ENCODE peak calls at places on chromosomes 4 and X, in six cellular contexts. One of them, this sample, is unnamed.

GRCh38 chrX:107849747-107850478 is 24.2 kb downstream of the MID2 start:
- DNase-seq in NCI-H460: no peak
- DNase-seq in stimulated activated naive CD8-positive, alpha-beta T cell treated with anti-CD3 and anti-CD28 coated beads, Interleukin-15, amount 100 ng/mL, for 72 hours: no peak
- DNase-seq in psoas muscle: no peak
- DNase-seq in CD14-positive monocyte: no peak
- DNase-seq in nephron progenitor cell: no peak
- DNase-seq in this sample: no peak

GRCh38 chr4:151575646-151576045 is 166.7 kb downstream of the FHIP1A start:
- DNase-seq in psoas muscle: no peak
- DNase-seq in stimulated activated naive CD8-positive, alpha-beta T cell treated with anti-CD3 and anti-CD28 coated beads, Interleukin-15, amount 100 ng/mL, for 72 hours: no peak
- DNase-seq in nephron progenitor cell: no peak
- DNase-seq in CD14-positive monocyte: no peak
- DNase-seq in NCI-H460: no peak
- DNase-seq in this sample: no peak

GRCh38 chr4:138192113-138192512 is 50.0 kb downstream of the SLC7A11 start:
- DNase-seq in psoas muscle: no peak
- DNase-seq in stimulated activated naive CD8-positive, alpha-beta T cell treated with anti-CD3 and anti-CD28 coated beads, Interleukin-15, amount 100 ng/mL, for 72 hours: no peak
- DNase-seq in CD14-positive monocyte: no peak
- DNase-seq in nephron progenitor cell: no peak
- DNase-seq in NCI-H460: no peak
- DNase-seq in this sample: no peak

GRCh38 chrX:13091111-13091765 is 46.8 kb upstream of the FAM9C start:
- DNase-seq in psoas muscle: no peak
- DNase-seq in CD14-positive monocyte: no peak
- DNase-seq in stimulated activated naive CD8-positive, alpha-beta T cell treated with anti-CD3 and anti-CD28 coated beads, Interleukin-15, amount 100 ng/mL, for 72 hours: peak; percentile 54
- DNase-seq in nephron progenitor cell: no peak
- DNase-seq in NCI-H460: no peak
- DNase-seq in this sample: no peak

GRCh38 chrX:47690175-47690574 is 31.2 kb upstream of the UXT start:
- DNase-seq in NCI-H460: no peak
- DNase-seq in stimulated activated naive CD8-positive, alpha-beta T cell treated with anti-CD3 and anti-CD28 coated beads, Interleukin-15, amount 100 ng/mL, for 72 hours: no peak
- DNase-seq in CD14-positive monocyte: no peak
- DNase-seq in nephron progenitor cell: no peak
- DNase-seq in psoas muscle: no peak
- DNase-seq in this sample: no peak

GRCh38 chr4:122341906-122342305 is 36.9 kb upstream of the ADAD1 start:
- DNase-seq in CD14-positive monocyte: no peak
- DNase-seq in stimulated activated naive CD8-positive, alpha-beta T cell treated with anti-CD3 and anti-CD28 coated beads, Interleukin-15, amount 100 ng/mL, for 72 hours: no peak
- DNase-seq in psoas muscle: peak; percentile 35
- DNase-seq in nephron progenitor cell: no peak
- DNase-seq in NCI-H460: no peak
- DNase-seq in this sample: no peak

GRCh38 chr4:54625391-54625790 is 32.4 kb upstream of the KIT start:
- DNase-seq in stimulated activated naive CD8-positive, alpha-beta T cell treated with anti-CD3 and anti-CD28 coated beads, Interleukin-15, amount 100 ng/mL, for 72 hours: no peak
- DNase-seq in nephron progenitor cell: no peak
- DNase-seq in NCI-H460: no peak
- DNase-seq in psoas muscle: no peak
- DNase-seq in CD14-positive monocyte: no peak
- DNase-seq in this sample: no peak

GRCh38 chrX:155086202-155086840 is 15.0 kb downstream of the BRCC3 start:
- DNase-seq in CD14-positive monocyte: no peak
- DNase-seq in stimulated activated naive CD8-positive, alpha-beta T cell treated with anti-CD3 and anti-CD28 coated beads, Interleukin-15, amount 100 ng/mL, for 72 hours: peak; percentile 41
- DNase-seq in nephron progenitor cell: peak; percentile 32
- DNase-seq in NCI-H460: peak; percentile 48
- DNase-seq in psoas muscle: peak; percentile 59
- DNase-seq in this sample: no peak

GRCh38 chr4:121686265-121686664 is 10.5 kb downstream of the ANXA5 start:
- DNase-seq in CD14-positive monocyte: no peak
- DNase-seq in psoas muscle: no peak
- DNase-seq in nephron progenitor cell: no peak
- DNase-seq in NCI-H460: peak; percentile 34
- DNase-seq in stimulated activated naive CD8-positive, alpha-beta T cell treated with anti-CD3 and anti-CD28 coated beads, Interleukin-15, amount 100 ng/mL, for 72 hours: no peak
- DNase-seq in this sample: no peak

GRCh38 chr4:7649741-7650531 is 215.2 kb upstream of the PSAPL1 start:
- DNase-seq in psoas muscle: peak; percentile 58
- DNase-seq in stimulated activated naive CD8-positive, alpha-beta T cell treated with anti-CD3 and anti-CD28 coated beads, Interleukin-15, amount 100 ng/mL, for 72 hours: peak; percentile 85
- DNase-seq in nephron progenitor cell: no peak
- DNase-seq in NCI-H460: no peak
- DNase-seq in CD14-positive monocyte: peak; percentile 96
- DNase-seq in this sample: no peak